ENCODE peak calls at places on chromosomes 4 and X, in nine cellular contexts. U, B, V, X, D, L, H, Y and T are unnamed samples.

GRCh38 chr4:35463251-35463952 is 780.9 kb downstream of the ARAP2 start:
- DNase-seq in X (no peak), B (no peak), Y (no peak), H (no peak), D (no peak), V (no peak), L (no peak), U (no peak), T (peak; percentile 53)

GRCh38 chrX:623599-624323 is 6.8 kb upstream of the SHOX start:
- DNase-seq in U (peak; percentile 22), H (no peak), B (no peak), D (no peak), L (no peak), V (no peak), X (no peak), Y (no peak), T (peak; percentile 83)

GRCh38 chrX:123878177-123878576 is 18.3 kb downstream of the XIAP start:
- DNase-seq in B (no peak), V (no peak), H (no peak), D (no peak), U (no peak), Y (no peak), L (no peak), X (peak; percentile 32), T (no peak)

GRCh38 chr4:3303840-3304715 is 11.3 kb downstream of the RGS12 start:
- DNase-seq in H (no peak), V (no peak), U (no peak), B (no peak), Y (peak; percentile 56), X (no peak), L (no peak), D (peak; percentile 11), T (peak; percentile 31)

GRCh38 chrX:119272882-119273806 is 37.1 kb downstream of the PGRMC1 start:
- DNase-seq in B (no peak), X (peak; percentile 71), H (peak; percentile 43), U (no peak), V (no peak), D (peak; percentile 79), Y (peak; percentile 27), L (peak; percentile 69), T (peak; percentile 93)

GRCh38 chr4:36235306-36235705 is 9.0 kb downstream of the ARAP2 start:
- DNase-seq in H (no peak), X (no peak), Y (no peak), U (no peak), V (peak; percentile 70), D (no peak), L (no peak), B (no peak), T (peak; percentile 73)

GRCh38 chr4:123600426-123600825 is 203.8 kb downstream of the SPRY1 start:
- DNase-seq in H (no peak), X (peak; percentile 20), B (no peak), L (no peak), V (no peak), Y (no peak), D (no peak), U (no peak), T (no peak)

GRCh38 chrX:152632445-152633097 is 5.1 kb upstream of the GABRQ start:
- DNase-seq in D (peak; percentile 58), U (peak; percentile 58), Y (peak; percentile 49), V (peak; percentile 49), X (peak; percentile 49), B (peak; percentile 6), H (peak; percentile 78), L (peak; percentile 72), T (peak; percentile 87)

GRCh38 chr4:75939890-75940691 is 722 bp downstream of the NAAA start:
- DNase-seq in V (peak; percentile 43), L (peak; percentile 62), X (peak; percentile 58), U (peak; percentile 71), D (peak; percentile 86), H (peak; percentile 72), Y (peak; percentile 58), B (no peak), T (peak; percentile 90)

GRCh38 chr4:75935628-75936027 is 5.2 kb downstream of the NAAA start:
- DNase-seq in D (no peak), B (no peak), H (no peak), L (no peak), X (no peak), U (no peak), Y (no peak), V (no peak), T (no peak)

DNA sequence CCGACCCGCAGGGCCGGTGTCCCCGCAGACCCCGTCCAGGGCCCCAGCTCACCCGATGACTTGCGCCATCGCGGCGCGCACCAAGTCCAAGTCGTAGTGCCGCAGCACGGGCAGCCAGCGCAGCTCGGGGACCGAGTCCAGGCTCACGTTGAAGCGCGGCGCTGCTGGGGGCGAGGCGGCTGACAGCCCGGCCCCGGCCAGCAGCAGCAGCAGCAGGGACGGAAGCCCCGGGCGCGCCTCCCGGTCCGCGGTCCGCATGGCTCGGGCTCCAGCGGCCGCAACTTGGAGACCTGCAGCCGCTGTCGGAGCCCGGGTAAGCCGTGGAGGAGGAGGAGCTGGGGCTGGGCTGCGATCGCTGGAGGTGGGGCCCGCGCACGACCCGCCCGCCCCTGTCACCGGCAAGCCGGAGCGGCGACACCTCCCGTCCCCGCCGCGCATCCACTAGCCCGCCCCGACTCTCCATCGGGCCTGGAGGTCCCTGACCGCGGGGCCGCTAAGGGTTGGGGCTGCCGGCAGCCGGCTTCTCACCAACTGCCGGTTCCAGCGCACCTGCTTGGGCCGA is at the start of gene NAAA:
- DNase-seq in U (peak; percentile 85), H (peak; percentile 87), B (no peak), V (no peak), D (peak; percentile 88), L (peak; percentile 63), Y (peak; percentile 92), X (peak; percentile 58), T (peak; percentile 91)
- TF ChIP-seq CTCF in U (no peak), H (peak; percentile 56), B (no peak), V (no peak), D (peak; percentile 58), L (no peak), Y (peak; percentile 31), X (no peak), T (no peak)

GRCh38 chr4:1493540-1494287 is 87.5 kb upstream of the NKX1-1 start:
- DNase-seq in B (no peak), X (no peak), V (no peak), Y (no peak), L (no peak), U (no peak), H (peak; percentile 2), D (no peak), T (no peak)

GRCh38 chr4:1492636-1493539 is 86.6 kb upstream of the NKX1-1 start:
- DNase-seq in X (no peak), B (no peak), V (no peak), L (no peak), D (no peak), U (no peak), H (peak; percentile 1), Y (peak; percentile 44), T (peak; percentile 44)

GRCh38 chr4:1495416-1496115 is 89.3 kb upstream of the NKX1-1 start:
- DNase-seq in B (no peak), H (no peak), D (no peak), L (no peak), V (no peak), Y (peak; percentile 17), U (no peak), X (no peak), T (peak; percentile 34)

GRCh38 chr4:1496116-1496642 is 89.9 kb upstream of the NKX1-1 start:
- DNase-seq in L (no peak), U (no peak), V (no peak), B (no peak), Y (peak; percentile 6), D (no peak), X (no peak), H (no peak), T (peak; percentile 24)

DNA sequence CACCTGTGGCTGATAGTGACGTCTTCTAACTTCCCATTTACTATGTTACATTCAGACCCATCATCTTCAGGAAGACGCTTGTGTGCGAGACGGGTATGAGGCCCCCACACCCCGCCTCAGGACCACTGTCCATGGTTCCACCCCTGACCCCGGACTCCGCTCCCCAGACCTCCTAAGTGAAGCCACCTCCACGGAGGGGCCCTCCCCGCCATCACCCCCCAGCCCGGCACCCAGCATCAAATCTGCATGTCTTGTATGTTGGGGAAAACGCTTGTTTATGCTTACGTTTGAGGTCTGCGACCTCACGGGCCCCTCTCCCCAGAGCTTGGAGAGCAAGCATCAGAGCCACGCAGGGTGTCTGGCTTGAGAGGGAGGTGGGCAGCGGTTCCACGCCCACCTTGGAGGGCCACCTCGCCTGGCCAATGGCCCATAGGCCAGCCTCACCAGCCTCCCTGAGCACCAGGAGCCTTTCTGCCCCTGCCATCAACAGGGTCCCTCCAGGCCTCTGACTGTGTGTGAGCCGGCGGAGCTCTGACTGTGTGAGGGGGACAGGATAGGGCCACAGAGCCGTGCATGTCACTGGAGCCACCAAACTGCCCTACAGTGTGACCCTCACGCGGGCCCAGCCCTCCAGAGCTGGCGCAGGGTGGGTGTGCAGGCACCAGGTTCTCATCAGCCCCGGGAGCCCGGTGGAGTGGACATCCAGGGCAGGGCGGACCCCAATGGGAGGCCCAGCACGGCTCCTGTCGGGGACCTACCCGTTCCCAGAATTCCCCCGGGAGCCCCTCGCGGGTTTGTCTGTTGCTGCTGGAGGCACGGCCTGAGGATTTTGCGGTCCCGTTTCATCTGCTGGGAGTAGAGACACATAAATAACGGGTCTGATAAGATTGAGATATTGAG is 88.4 kb upstream of the NKX1-1 start:
- DNase-seq in H (peak; percentile 2), Y (peak; percentile 11), X (no peak), D (no peak), U (no peak), V (no peak), L (no peak), B (no peak), T (no peak)
- H3K27me3 ChIP-seq in H (peaks cover 5% of the 10 kb centered on the region), Y (peaks cover 63% of the 10 kb centered on the region), X (no peaks in the 10 kb centered on the region), D (no peaks in the 10 kb centered on the region), U (no peaks in the 10 kb centered on the region), V (peaks cover 100% of the 10 kb centered on the region), L (no peaks in the 10 kb centered on the region), B (peaks cover 25% of the 10 kb centered on the region), T (no peaks in the 10 kb centered on the region)

GRCh38 chr4:189514209-189514608 is 426.5 kb upstream of the FRG1 start:
- DNase-seq in H (no peak), D (no peak), V (no peak), L (no peak), Y (no peak), X (no peak), B (no peak), U (no peak), T (no peak)
- H3K4me3 ChIP-seq in H (no peak overlapping the region), D (no peak overlapping the region), V (no peak overlapping the region), L (no peak overlapping the region), Y (no peak overlapping the region), X (no peak overlapping the region), B (no peak overlapping the region), U (no peak overlapping the region), T (no peak overlapping the region)

GRCh38 chr4:110198472-110199419 is at the start of gene ELOVL6:
- DNase-seq in L (peak; percentile 67), H (peak; percentile 56), B (peak; percentile 18), D (peak; percentile 78), X (peak; percentile 90), U (peak; percentile 46), V (peak; percentile 68), Y (peak; percentile 77), T (peak; percentile 95)
- TF ChIP-seq CTCF in L (no peak), H (no peak), B (no peak), D (no peak), X (no peak), U (no peak), V (no peak), Y (no peak), T (no peak)